ENCODE peak calls at places on chromosomes 13 and 19, in six cellular contexts. S is ACHN; O is fibroblast of lung; N is CD4-positive, alpha-beta memory T cell; A is left cardiac atrium; H is DMS153. F is an unnamed sample.

GRCh38 chr13:35649162-35649561 is 172.7 kb upstream of the MAB21L1 start:
- DNase-seq in S (no peak), O (peak), N (no peak), A (no peak), H (no peak), F (no peak)

GRCh38 chr13:73189766-73190165 is 131.0 kb downstream of the KLF5 start:
- DNase-seq in S (peak), O (no peak), N (no peak), A (no peak), H (no peak), F (no peak)

GRCh38 chr13:45331981-45332830 is 8.8 kb downstream of the TPT1 start:
- DNase-seq in S (no peak), O (peak), N (no peak), A (peak), H (no peak), F (no peak)

GRCh38 chr13:113812140-113813036 is 51.5 kb downstream of the GAS6 start:
- DNase-seq in S (no peak), O (no peak), N (no peak), A (no peak), H (no peak), F (no peak)

GRCh38 chr19:58515259-58515658 is 3.5 kb upstream of the SLC27A5 start:
- DNase-seq in S (no peak), O (no peak), N (no peak), A (no peak), H (no peak), F (no peak)

GRCh38 chr19:3509566-3509989 is 3.5 kb downstream of the FZR1 start:
- DNase-seq in S (no peak), O (peak), N (no peak), A (no peak), H (no peak), F (no peak)

GRCh38 chr19:11087870-11088507 is 1.3 kb upstream of the LDLR start:
- DNase-seq in S (no peak), O (no peak), N (no peak), A (no peak), H (no peak), F (no peak)

GRCh38 chr13:75760182-75760981 is 124.3 kb downstream of the LMO7 start:
- DNase-seq in S (peak), O (peak), N (no peak), A (no peak), H (peak), F (peak)

GRCh38 chr19:989381-990081 is 5.4 kb downstream of the WDR18 start:
- DNase-seq in S (no peak), O (no peak), N (peak), A (no peak), H (no peak), F (no peak)

GRCh38 chr19:3035542-3036118 is 6.5 kb upstream of the TLE2 start:
- DNase-seq in S (peak), O (peak), N (peak), A (peak), H (peak), F (peak)

GRCh38 chr13:101654916-101655315 is 202.4 kb downstream of the ITGBL1 start:
- DNase-seq in S (no peak), O (peak), N (no peak), A (no peak), H (no peak), F (no peak)

GRCh38 chr13:74158028-74158427 is 23.8 kb upstream of the KLF12 start:
- DNase-seq in S (no peak), O (peak), N (no peak), A (no peak), H (no peak), F (no peak)

GRCh38 chr19:4007836-4008539 is 452 bp downstream of the PIAS4 start:
- DNase-seq in S (peak), O (no peak), N (no peak), A (no peak), H (no peak), F (no peak)

GRCh38 chr13:51844862-51845573 is at the start of gene TMEM272:
- DNase-seq in S (peak), O (peak), N (peak), A (peak), H (peak), F (peak)

GRCh38 chr13:47890146-47890814 is 110.8 kb downstream of the SUCLA2 start:
- DNase-seq in S (no peak), O (no peak), N (no peak), A (no peak), H (no peak), F (no peak)

GRCh38 chr13:70623260-70623659 is 515.0 kb upstream of the KLHL1 start:
- DNase-seq in S (peak), O (peak), N (no peak), A (no peak), H (no peak), F (peak)

GRCh38 chr13:59247166-59247565 is 916.6 kb downstream of the DIAPH3 start:
- DNase-seq in S (no peak), O (no peak), N (no peak), A (peak), H (peak), F (no peak)

GRCh38 chr19:2149980-2150793 is 1.2 kb downstream of the AP3D1 start:
- DNase-seq in S (peak), O (peak), N (no peak), A (no peak), H (no peak), F (no peak)